ENCODE peak calls at places on chromosomes 16 and 17, in seven cellular contexts. One of them, this sample, is unnamed.

GRCh38 chr17:42779942-42780815 is at the start of gene WNK4:
- DNase-seq in activated gamma-delta T cell treated with anti-CD3 and anti-CD28 coated beads, Interleukin-2, amount 50 U/mL, for 16 hours: no peak
- DNase-seq in anterior cingulate cortex: no peak
- DNase-seq in glutamatergic neuron: peak
- DNase-seq in heart left ventricle: no peak
- DNase-seq in psoas muscle: no peak
- DNase-seq in right cardiac atrium: no peak
- DNase-seq in this sample: peak

GRCh38 chr17:28712037-28712704 is 483 bp upstream of the PROCA1 start:
- DNase-seq in activated gamma-delta T cell treated with anti-CD3 and anti-CD28 coated beads, Interleukin-2, amount 50 U/mL, for 16 hours: peak
- DNase-seq in anterior cingulate cortex: no peak
- DNase-seq in glutamatergic neuron: peak
- DNase-seq in heart left ventricle: peak
- DNase-seq in psoas muscle: peak
- DNase-seq in right cardiac atrium: peak
- DNase-seq in this sample: peak

GRCh38 chr16:68644715-68645493 is at the start of gene CDH3:
- DNase-seq in activated gamma-delta T cell treated with anti-CD3 and anti-CD28 coated beads, Interleukin-2, amount 50 U/mL, for 16 hours: no peak
- DNase-seq in anterior cingulate cortex: no peak
- DNase-seq in glutamatergic neuron: peak
- DNase-seq in heart left ventricle: no peak
- DNase-seq in psoas muscle: no peak
- DNase-seq in right cardiac atrium: no peak
- DNase-seq in this sample: peak

GRCh38 chr17:15981646-15982580 is 17.6 kb downstream of the ZSWIM7 start:
- DNase-seq in activated gamma-delta T cell treated with anti-CD3 and anti-CD28 coated beads, Interleukin-2, amount 50 U/mL, for 16 hours: no peak
- DNase-seq in anterior cingulate cortex: no peak
- DNase-seq in glutamatergic neuron: no peak
- DNase-seq in heart left ventricle: no peak
- DNase-seq in psoas muscle: no peak
- DNase-seq in right cardiac atrium: no peak
- DNase-seq in this sample: no peak

GRCh38 chr17:14204546-14204945 is 32.1 kb downstream of the CDRT15 start:
- DNase-seq in activated gamma-delta T cell treated with anti-CD3 and anti-CD28 coated beads, Interleukin-2, amount 50 U/mL, for 16 hours: no peak
- DNase-seq in anterior cingulate cortex: no peak
- DNase-seq in glutamatergic neuron: no peak
- DNase-seq in heart left ventricle: no peak
- DNase-seq in psoas muscle: no peak
- DNase-seq in right cardiac atrium: no peak
- DNase-seq in this sample: no peak

GRCh38 chr17:83083368-83084201 is 4.2 kb downstream of the METRNL start:
- DNase-seq in activated gamma-delta T cell treated with anti-CD3 and anti-CD28 coated beads, Interleukin-2, amount 50 U/mL, for 16 hours: peak
- DNase-seq in anterior cingulate cortex: no peak
- DNase-seq in glutamatergic neuron: no peak
- DNase-seq in heart left ventricle: peak
- DNase-seq in psoas muscle: no peak
- DNase-seq in right cardiac atrium: no peak
- DNase-seq in this sample: peak

GRCh38 chr16:23564964-23565363 is 7.4 kb downstream of the UBFD1 start:
- DNase-seq in activated gamma-delta T cell treated with anti-CD3 and anti-CD28 coated beads, Interleukin-2, amount 50 U/mL, for 16 hours: no peak
- DNase-seq in anterior cingulate cortex: no peak
- DNase-seq in glutamatergic neuron: no peak
- DNase-seq in heart left ventricle: peak
- DNase-seq in psoas muscle: peak
- DNase-seq in right cardiac atrium: peak
- DNase-seq in this sample: no peak

GRCh38 chr16:67022531-67023214 is 6.3 kb upstream of the CBFB start:
- DNase-seq in activated gamma-delta T cell treated with anti-CD3 and anti-CD28 coated beads, Interleukin-2, amount 50 U/mL, for 16 hours: no peak
- DNase-seq in anterior cingulate cortex: no peak
- DNase-seq in glutamatergic neuron: no peak
- DNase-seq in heart left ventricle: no peak
- DNase-seq in psoas muscle: no peak
- DNase-seq in right cardiac atrium: no peak
- DNase-seq in this sample: no peak

GRCh38 chr16:72172105-72173034 is at the start of gene PMFBP1:
- DNase-seq in activated gamma-delta T cell treated with anti-CD3 and anti-CD28 coated beads, Interleukin-2, amount 50 U/mL, for 16 hours: no peak
- DNase-seq in anterior cingulate cortex: no peak
- DNase-seq in glutamatergic neuron: no peak
- DNase-seq in heart left ventricle: peak
- DNase-seq in psoas muscle: no peak
- DNase-seq in right cardiac atrium: peak
- DNase-seq in this sample: no peak

GRCh38 chr17:29347831-29348281 is 42.3 kb upstream of the TAOK1 start:
- DNase-seq in activated gamma-delta T cell treated with anti-CD3 and anti-CD28 coated beads, Interleukin-2, amount 50 U/mL, for 16 hours: no peak
- DNase-seq in anterior cingulate cortex: no peak
- DNase-seq in glutamatergic neuron: no peak
- DNase-seq in heart left ventricle: no peak
- DNase-seq in psoas muscle: no peak
- DNase-seq in right cardiac atrium: peak
- DNase-seq in this sample: no peak

GRCh38 chr17:82367724-82368524 is 3.6 kb upstream of the UTS2R start:
- DNase-seq in activated gamma-delta T cell treated with anti-CD3 and anti-CD28 coated beads, Interleukin-2, amount 50 U/mL, for 16 hours: no peak
- DNase-seq in anterior cingulate cortex: no peak
- DNase-seq in glutamatergic neuron: peak
- DNase-seq in heart left ventricle: no peak
- DNase-seq in psoas muscle: no peak
- DNase-seq in right cardiac atrium: no peak
- DNase-seq in this sample: peak

GRCh38 chr16:70158261-70158939 is 15.2 kb upstream of the CLEC18C start:
- DNase-seq in activated gamma-delta T cell treated with anti-CD3 and anti-CD28 coated beads, Interleukin-2, amount 50 U/mL, for 16 hours: no peak
- DNase-seq in anterior cingulate cortex: no peak
- DNase-seq in glutamatergic neuron: no peak
- DNase-seq in heart left ventricle: no peak
- DNase-seq in psoas muscle: no peak
- DNase-seq in right cardiac atrium: no peak
- DNase-seq in this sample: peak

GRCh38 chr17:55072910-55073309 is 104.3 kb downstream of the STXBP4 start:
- DNase-seq in activated gamma-delta T cell treated with anti-CD3 and anti-CD28 coated beads, Interleukin-2, amount 50 U/mL, for 16 hours: no peak
- DNase-seq in anterior cingulate cortex: no peak
- DNase-seq in glutamatergic neuron: no peak
- DNase-seq in heart left ventricle: no peak
- DNase-seq in psoas muscle: no peak
- DNase-seq in right cardiac atrium: no peak
- DNase-seq in this sample: no peak

GRCh38 chr17:10048951-10049350 is 143.9 kb upstream of the RCVRN start:
- DNase-seq in activated gamma-delta T cell treated with anti-CD3 and anti-CD28 coated beads, Interleukin-2, amount 50 U/mL, for 16 hours: no peak
- DNase-seq in anterior cingulate cortex: peak
- DNase-seq in glutamatergic neuron: no peak
- DNase-seq in heart left ventricle: no peak
- DNase-seq in psoas muscle: no peak
- DNase-seq in right cardiac atrium: no peak
- DNase-seq in this sample: no peak

GRCh38 chr17:77235370-77236080 is 94.8 kb downstream of the SEC14L1 start:
- DNase-seq in activated gamma-delta T cell treated with anti-CD3 and anti-CD28 coated beads, Interleukin-2, amount 50 U/mL, for 16 hours: no peak
- DNase-seq in anterior cingulate cortex: peak
- DNase-seq in glutamatergic neuron: no peak
- DNase-seq in heart left ventricle: peak
- DNase-seq in psoas muscle: peak
- DNase-seq in right cardiac atrium: peak
- DNase-seq in this sample: no peak

GRCh38 chr17:74870512-74870911 is 2.3 kb downstream of the FDXR start:
- DNase-seq in activated gamma-delta T cell treated with anti-CD3 and anti-CD28 coated beads, Interleukin-2, amount 50 U/mL, for 16 hours: no peak
- DNase-seq in anterior cingulate cortex: no peak
- DNase-seq in glutamatergic neuron: no peak
- DNase-seq in heart left ventricle: no peak
- DNase-seq in psoas muscle: no peak
- DNase-seq in right cardiac atrium: no peak
- DNase-seq in this sample: no peak

GRCh38 chr17:80069886-80070177 is 31.5 kb upstream of the GAA start:
- DNase-seq in activated gamma-delta T cell treated with anti-CD3 and anti-CD28 coated beads, Interleukin-2, amount 50 U/mL, for 16 hours: no peak
- DNase-seq in anterior cingulate cortex: no peak
- DNase-seq in glutamatergic neuron: no peak
- DNase-seq in heart left ventricle: no peak
- DNase-seq in psoas muscle: peak
- DNase-seq in right cardiac atrium: peak
- DNase-seq in this sample: no peak